ENCODE peak calls at places on chromosomes 1 and 21, in ten cellular contexts. O, Q, I, H, A, R, W, L, M and U are unnamed samples.

GRCh38 chr1:18922319-18922726 is 20.0 kb upstream of the ALDH4A1 start:
- DNase-seq in O (peak), Q (no peak), I (peak), H (peak), A (no peak), R (peak), W (no peak), L (no peak), M (peak), U (peak)

GRCh38 chr1:210764536-210764935 is 369.4 kb downstream of the KCNH1 start:
- DNase-seq in O (no peak), Q (no peak), I (no peak), H (no peak), A (no peak), R (no peak), W (no peak), L (no peak), M (no peak), U (no peak)

GRCh38 chr1:230308039-230308438 is 118.1 kb downstream of the PGBD5 start:
- DNase-seq in O (peak), Q (peak), I (peak), H (peak), A (no peak), R (no peak), W (no peak), L (no peak), M (no peak), U (peak)

GRCh38 chr1:201142011-201142853 is 12.0 kb downstream of the TMEM9 start:
- DNase-seq in O (no peak), Q (no peak), I (no peak), H (no peak), A (no peak), R (no peak), W (no peak), L (no peak), M (no peak), U (peak)

GRCh38 chr1:177926201-177926600 is 43.7 kb downstream of the SEC16B start:
- DNase-seq in O (no peak), Q (no peak), I (no peak), H (no peak), A (no peak), R (no peak), W (no peak), L (no peak), M (no peak), U (no peak)

GRCh38 chr1:67534627-67535065 is 104.4 kb upstream of the SERBP1 start:
- DNase-seq in O (no peak), Q (no peak), I (peak), H (no peak), A (no peak), R (no peak), W (no peak), L (no peak), M (no peak), U (no peak)

GRCh38 chr1:115412733-115413132 is 74.7 kb upstream of the NGF start:
- DNase-seq in O (no peak), Q (no peak), I (no peak), H (no peak), A (no peak), R (no peak), W (no peak), L (no peak), M (no peak), U (no peak)

GRCh38 chr1:7334475-7335035 is 436.5 kb upstream of the VAMP3 start:
- DNase-seq in O (no peak), Q (no peak), I (peak), H (peak), A (no peak), R (no peak), W (no peak), L (no peak), M (no peak), U (no peak)

GRCh38 chr1:160204526-160205241 is 500 bp upstream of the PEA15 start:
- DNase-seq in O (no peak), Q (no peak), I (no peak), H (no peak), A (no peak), R (peak), W (no peak), L (no peak), M (no peak), U (no peak)

GRCh38 chr21:44370027-44370735 is 16.8 kb downstream of the TRPM2 start:
- DNase-seq in O (peak), Q (no peak), I (peak), H (peak), A (no peak), R (no peak), W (no peak), L (no peak), M (no peak), U (no peak)

GRCh38 chr1:211591980-211592493 is 13.1 kb upstream of the SLC30A1 start:
- DNase-seq in O (no peak), Q (no peak), I (peak), H (peak), A (no peak), R (no peak), W (no peak), L (no peak), M (no peak), U (no peak)